ENCODE peak calls at places on chromosomes 16 and 17, in seven cellular contexts. T is fibroblast of mammary gland; P is activated CD8-positive, alpha-beta memory T cell treated with anti-CD3 and anti-CD28 coated beads, Interleukin-2, amount 50 U/mL, for 4 hours; F is T-helper 17 cell; B is anterior cingulate cortex; Y is NCI-H1436; J is M059J. E is an unnamed sample.

GRCh38 chr17:39196820-39197331 is 593 bp downstream of the CACNB1 start:
- DNase-seq in J (no peak), T (no peak), Y (peak), B (no peak), P (peak), F (no peak), E (peak)

GRCh38 chr16:12341423-12341822 is 364.9 kb downstream of the SNX29 start:
- DNase-seq in P (no peak), F (no peak), J (peak), T (peak), B (no peak), Y (no peak), E (no peak)

GRCh38 chr17:49564638-49565037 is 11.0 kb upstream of the NXPH3 start:
- DNase-seq in P (no peak), F (no peak), Y (no peak), B (no peak), J (peak), T (no peak), E (no peak)

GRCh38 chr17:4365103-4365627 is 1.3 kb downstream of the UBE2G1 start:
- DNase-seq in T (peak), B (peak), Y (peak), P (peak), J (peak), F (peak), E (peak)

GRCh38 chr16:57993897-57994296 is 6.6 kb downstream of the ZNF319 start:
- DNase-seq in B (no peak), J (no peak), T (no peak), Y (no peak), P (peak), F (no peak), E (peak)

GRCh38 chr16:89289428-89290395 is 72.2 kb downstream of the ZNF778 start:
- DNase-seq in Y (peak), T (peak), B (no peak), J (peak), P (peak), F (peak), E (peak)

GRCh38 chr16:64132190-64132589 is 989.7 kb downstream of the CDH11 start:
- DNase-seq in T (no peak), B (no peak), Y (no peak), F (no peak), P (no peak), J (no peak), E (no peak)

GRCh38 chr16:67594956-67595355 is 32.6 kb downstream of the CTCF start:
- DNase-seq in P (no peak), T (peak), Y (no peak), J (peak), F (no peak), B (no peak), E (no peak)

GRCh38 chr16:1116693-1117077 is 20.6 kb upstream of the C1QTNF8 start:
- DNase-seq in P (no peak), J (no peak), B (no peak), F (no peak), T (no peak), Y (no peak), E (no peak)

GRCh38 chr17:43562679-43563146 is 16.6 kb upstream of the ETV4 start:
- DNase-seq in B (no peak), Y (no peak), F (no peak), P (no peak), J (no peak), T (no peak), E (no peak)

GRCh38 chr17:41555105-41555887 is 16.6 kb downstream of the KRT9 start:
- DNase-seq in T (peak), F (no peak), Y (no peak), P (no peak), B (no peak), J (no peak), E (no peak)

GRCh38 chr16:11423315-11424117 is 78.3 kb downstream of the RMI2 start:
- DNase-seq in P (no peak), F (no peak), J (no peak), T (no peak), B (no peak), Y (no peak), E (no peak)

GRCh38 chr16:66275795-66276428 is 90.6 kb upstream of the CDH5 start:
- DNase-seq in T (peak), Y (no peak), P (no peak), B (no peak), F (no peak), J (peak), E (no peak)

GRCh38 chr16:66731101-66731500 is 20.3 kb downstream of the DYNC1LI2 start:
- DNase-seq in P (no peak), Y (no peak), T (no peak), B (no peak), F (no peak), J (no peak), E (no peak)

GRCh38 chr17:8004899-8005298 is 2.5 kb downstream of the GUCY2D start:
- DNase-seq in Y (no peak), T (peak), J (peak), F (no peak), B (no peak), P (no peak), E (no peak)

GRCh38 chr17:78131172-78132085 is 858 bp downstream of the TMC8 start:
- DNase-seq in T (no peak), F (no peak), Y (no peak), J (no peak), B (no peak), P (peak), E (no peak)

GRCh38 chr17:17313350-17313991 is 10.3 kb downstream of the NT5M start:
- DNase-seq in F (peak), Y (peak), T (no peak), B (no peak), P (peak), J (peak), E (peak)

GRCh38 chr17:7191571-7192270 is 12.6 kb upstream of the ASGR1 start:
- DNase-seq in F (no peak), Y (no peak), J (peak), T (peak), B (peak), P (no peak), E (peak)

GRCh38 chr17:10271004-10271620 is 72.7 kb upstream of the GAS7 start:
- DNase-seq in J (no peak), P (no peak), Y (no peak), T (peak), B (no peak), F (no peak), E (no peak)

GRCh38 chr16:68790130-68790761 is 53.1 kb upstream of the TANGO6 start:
- DNase-seq in F (no peak), P (no peak), T (peak), B (no peak), J (peak), Y (no peak), E (no peak)

E was measured in lower lobe of right lung.